ENCODE peak calls at places on chromosomes 2 and 18, in nine cellular contexts. K, R, M, Z, L, E, H, V and W are unnamed samples.

GRCh38 chr2:21020031-21020667 is 23.7 kb downstream of the APOB start:
- DNase-seq in E (no peak), K (no peak), H (no peak), R (no peak), Z (no peak), M (no peak), L (no peak), V (no peak), W (no peak)

GRCh38 chr2:99430614-99431258 is 59.1 kb downstream of the REV1 start:
- DNase-seq in M (no peak), H (no peak), V (peak), K (no peak), Z (no peak), R (peak), L (no peak), E (peak), W (no peak)

GRCh38 chr2:39127973-39128372 is 7.1 kb upstream of the SOS1 start:
- DNase-seq in R (no peak), V (peak), Z (no peak), M (no peak), H (no peak), L (no peak), E (peak), K (no peak), W (peak)

GRCh38 chr18:41538751-41539150 is 416.3 kb upstream of the PIK3C3 start:
- DNase-seq in R (no peak), K (no peak), H (no peak), V (no peak), M (no peak), Z (no peak), E (no peak), L (no peak), W (no peak)

GRCh38 chr2:84395819-84396218 is 63.3 kb downstream of the SUCLG1 start:
- DNase-seq in R (peak), L (peak), H (no peak), K (no peak), Z (no peak), E (peak), M (no peak), V (peak), W (no peak)

GRCh38 chr18:46575851-46576250 is 81.2 kb downstream of the LOXHD1 start:
- DNase-seq in K (no peak), M (no peak), R (no peak), V (no peak), Z (no peak), L (no peak), E (no peak), H (no peak), W (no peak)

GRCh38 chr2:207683879-207684627 is 27.4 kb upstream of the CCNYL1 start:
- DNase-seq in R (peak), H (no peak), K (no peak), L (peak), V (peak), Z (no peak), E (peak), M (peak), W (peak)

GRCh38 chr2:189014426-189015138 is 40.4 kb downstream of the COL3A1 start:
- DNase-seq in V (peak), M (no peak), H (no peak), K (no peak), L (peak), R (peak), E (peak), Z (no peak), W (no peak)

GRCh38 chr18:59024829-59025228 is 114.9 kb upstream of the SEC11C start:
- DNase-seq in H (peak), M (no peak), K (no peak), R (peak), V (peak), L (no peak), E (peak), Z (no peak), W (peak)

GRCh38 chr2:110853516-110853915 is 121.1 kb downstream of the ACOXL start:
- DNase-seq in L (no peak), E (peak), V (peak), K (no peak), R (peak), Z (no peak), M (peak), H (no peak), W (peak)

GRCh38 chr2:207231106-207231860 is 65.5 kb upstream of the KLF7 start:
- DNase-seq in L (no peak), V (no peak), R (no peak), K (no peak), M (no peak), E (peak), Z (no peak), H (no peak), W (peak)

GRCh38 chr2:101986386-101986785 is 5.4 kb upstream of the IL1R2 start:
- DNase-seq in E (no peak), K (no peak), Z (no peak), M (no peak), V (no peak), R (no peak), L (no peak), H (no peak), W (peak)

GRCh38 chr2:192236136-192236535 is 41.4 kb upstream of the TMEFF2 start:
- DNase-seq in E (peak), Z (no peak), V (peak), K (no peak), L (peak), H (no peak), M (no peak), R (peak), W (no peak)

GRCh38 chr2:100393362-100393761 is 24.1 kb downstream of the CHST10 start:
- DNase-seq in M (no peak), R (no peak), L (no peak), V (no peak), K (no peak), H (no peak), Z (no peak), E (no peak), W (no peak)

GRCh38 chr2:41962912-41963652 is 84.7 kb upstream of the PKDCC start:
- DNase-seq in L (no peak), H (no peak), K (no peak), E (no peak), V (no peak), Z (no peak), M (no peak), R (peak), W (no peak)

GRCh38 chr2:112884869-112885502 is 26.0 kb upstream of the IL37 start:
- DNase-seq in L (no peak), H (no peak), Z (peak), K (no peak), V (peak), R (peak), M (peak), E (peak), W (peak)

GRCh38 chr2:111704246-111704645 is 179.7 kb downstream of the ANAPC1 start:
- DNase-seq in L (peak), Z (no peak), E (peak), R (peak), M (peak), H (no peak), V (peak), K (no peak), W (peak)

GRCh38 chr2:144441711-144442141 is 78.2 kb downstream of the ZEB2 start:
- DNase-seq in E (no peak), R (no peak), K (no peak), H (no peak), L (no peak), M (no peak), V (no peak), Z (no peak), W (no peak)

GRCh38 chr2:31031132-31031706 is 107.0 kb downstream of the GALNT14 start:
- DNase-seq in Z (no peak), V (no peak), L (no peak), M (no peak), E (no peak), H (no peak), K (no peak), R (no peak), W (no peak)

GRCh38 chr2:45177870-45178269 is 168.6 kb upstream of the SIX2 start:
- DNase-seq in Z (no peak), R (peak), L (peak), K (no peak), E (peak), H (no peak), V (peak), M (no peak), W (peak)

GRCh38 chr2:124476291-124476690 is 451.2 kb downstream of the CNTNAP5 start:
- DNase-seq in E (peak), Z (no peak), R (peak), H (no peak), M (no peak), L (peak), K (no peak), V (no peak), W (no peak)

GRCh38 chr2:178392215-178392614 is 58.8 kb downstream of the PRKRA start:
- DNase-seq in E (peak), K (no peak), L (no peak), M (no peak), Z (no peak), R (peak), V (peak), H (no peak), W (peak)

GRCh38 chr2:85577386-85578242 is at the start of gene VAMP8:
- DNase-seq in L (no peak), E (no peak), M (peak), V (no peak), K (no peak), H (peak), R (no peak), Z (peak), W (peak)

GRCh38 chr18:80210312-80211083 is 36.8 kb downstream of the PARD6G start:
- DNase-seq in K (no peak), R (peak), V (no peak), H (no peak), L (no peak), Z (no peak), M (peak), E (no peak), W (peak)

GRCh38 chr2:212979799-212980198 is 171.6 kb downstream of the IKZF2 start:
- DNase-seq in M (no peak), L (no peak), Z (no peak), V (no peak), R (no peak), H (no peak), E (no peak), K (no peak), W (no peak)

GRCh38 chr2:199975297-199975895 is 20.0 kb downstream of the MAIP1 start:
- DNase-seq in L (no peak), R (peak), K (no peak), H (no peak), M (no peak), Z (no peak), E (peak), V (peak), W (peak)

GRCh38 chr2:200596774-200597173 is 11.0 kb downstream of the AOX1 start:
- DNase-seq in E (no peak), L (no peak), R (no peak), M (peak), H (no peak), V (no peak), K (no peak), Z (no peak), W (no peak)

GRCh38 chr2:187847245-187848208 is 293.3 kb upstream of the TFPI start:
- DNase-seq in E (no peak), H (no peak), M (no peak), L (no peak), V (no peak), K (no peak), R (no peak), Z (peak), W (no peak)

GRCh38 chr2:36480596-36480995 is 117.4 kb downstream of the FEZ2 start:
- DNase-seq in Z (no peak), K (no peak), E (no peak), H (no peak), M (no peak), R (no peak), L (no peak), V (no peak), W (no peak)

GRCh38 chr2:207766697-207767460 is 2.8 kb downstream of the FZD5 start:
- DNase-seq in L (no peak), R (no peak), V (no peak), H (no peak), E (no peak), M (peak), K (no peak), Z (peak), W (peak)

GRCh38 chr2:33207336-33207735 is 260.6 kb downstream of the LTBP1 start:
- DNase-seq in V (no peak), R (no peak), Z (no peak), L (no peak), K (no peak), E (no peak), H (no peak), M (no peak), W (no peak)

GRCh38 chr18:35683021-35683420 is 101.5 kb downstream of the GALNT1 start:
- DNase-seq in E (no peak), L (no peak), K (no peak), R (no peak), V (peak), H (no peak), M (no peak), Z (no peak), W (no peak)
- TF ChIP-seq CTCF in E (no peak), L (no peak), K (no peak), R (no peak), V (no peak), H (no peak), M (no peak), Z (no peak), W (no peak)

DNA sequence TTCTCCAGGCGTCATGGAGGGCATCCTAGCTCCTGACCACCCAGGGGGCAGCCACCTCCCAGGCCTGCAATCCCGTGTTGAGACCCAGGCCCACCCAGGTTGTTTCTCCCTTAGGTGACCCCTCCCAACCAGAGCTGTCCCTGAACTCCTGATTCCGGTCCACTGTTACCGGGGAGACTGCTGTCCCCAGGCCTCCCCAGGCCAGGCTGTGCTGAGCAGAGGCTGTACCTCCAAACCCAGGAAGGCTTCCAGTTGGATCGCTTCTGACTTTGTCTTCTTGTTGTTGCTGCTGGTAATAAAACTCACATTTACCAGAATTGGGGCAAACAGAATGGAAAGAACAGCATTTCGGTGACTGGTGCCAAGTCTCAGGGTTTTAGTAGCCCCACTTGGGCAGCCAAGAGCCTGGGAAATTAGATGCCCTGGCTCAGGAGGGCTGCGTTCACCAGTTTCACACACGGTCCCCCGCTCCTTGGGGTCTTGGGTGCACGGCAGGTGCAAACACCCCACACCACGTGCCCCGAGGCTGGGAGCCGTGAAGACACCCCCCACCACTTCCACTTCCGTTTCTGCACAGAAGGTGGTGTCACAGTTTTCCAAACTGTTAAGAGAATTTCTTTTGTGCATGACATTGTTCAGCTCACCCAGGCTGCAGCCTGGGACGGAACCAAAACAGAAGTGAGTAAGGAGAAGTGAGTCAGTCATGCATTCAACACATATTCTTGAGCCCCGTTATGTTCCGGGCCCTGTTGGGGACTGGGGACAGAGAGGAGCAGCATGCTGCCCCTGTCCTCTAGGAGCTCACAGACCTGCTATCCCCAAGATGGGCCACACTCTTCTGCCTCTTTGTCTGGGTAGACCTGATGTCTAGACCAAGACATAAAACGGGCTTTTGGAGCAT is 29.4 kb downstream of the ITM2C start:
- DNase-seq in K (no peak), Z (no peak), H (peak), M (peak), R (no peak), L (no peak), E (no peak), V (no peak), W (no peak)
- H3K4me3 ChIP-seq in K (no peak), Z (no peak), H (no peak), M (no peak), R (no peak), L (no peak), E (no peak), V (no peak), W (no peak)

GRCh38 chr2:10302479-10303173 is at the start of gene HPCAL1:
- DNase-seq in V (peak), H (peak), E (peak), Z (peak), K (no peak), M (peak), L (no peak), R (peak), W (peak)
- TF ChIP-seq CTCF in V (no peak), H (peak), E (peak), Z (peak), K (peak), M (peak), L (peak), R (peak), W (peak)

GRCh38 chr2:60507211-60507810 is 46.1 kb downstream of the BCL11A start:
- DNase-seq in K (no peak), E (no peak), M (no peak), L (no peak), H (no peak), V (no peak), Z (no peak), R (peak), W (peak)

GRCh38 chr2:60508307-60508706 is 45.1 kb downstream of the BCL11A start:
- DNase-seq in V (no peak), K (no peak), L (no peak), R (no peak), M (no peak), Z (no peak), E (no peak), H (no peak), W (no peak)

GRCh38 chr2:60503923-60504514 is 49.4 kb downstream of the BCL11A start:
- DNase-seq in R (no peak), V (no peak), E (no peak), Z (no peak), H (no peak), K (no peak), L (no peak), M (no peak), W (peak)

GRCh38 chr2:60505240-60505639 is 48.2 kb downstream of the BCL11A start:
- DNase-seq in R (no peak), V (no peak), E (no peak), M (no peak), K (no peak), Z (no peak), H (no peak), L (no peak), W (peak)

GRCh38 chr2:60505861-60506260 is 47.6 kb downstream of the BCL11A start:
- DNase-seq in L (no peak), H (no peak), Z (no peak), V (no peak), K (no peak), R (no peak), E (no peak), M (no peak), W (peak)
- H3K4me3 ChIP-seq in L (no peak), H (no peak), Z (no peak), V (no peak), K (no peak), R (no peak), E (no peak), M (no peak), W (no peak)

GRCh38 chr2:48107326-48107925 is 201.1 kb upstream of the FBXO11 start:
- DNase-seq in E (peak), L (no peak), Z (no peak), R (peak), M (no peak), V (peak), K (no peak), H (no peak), W (peak)
- TF ChIP-seq CTCF in E (peak), L (peak), Z (no peak), R (peak), M (no peak), V (peak), K (no peak), H (no peak), W (no peak)

DNA sequence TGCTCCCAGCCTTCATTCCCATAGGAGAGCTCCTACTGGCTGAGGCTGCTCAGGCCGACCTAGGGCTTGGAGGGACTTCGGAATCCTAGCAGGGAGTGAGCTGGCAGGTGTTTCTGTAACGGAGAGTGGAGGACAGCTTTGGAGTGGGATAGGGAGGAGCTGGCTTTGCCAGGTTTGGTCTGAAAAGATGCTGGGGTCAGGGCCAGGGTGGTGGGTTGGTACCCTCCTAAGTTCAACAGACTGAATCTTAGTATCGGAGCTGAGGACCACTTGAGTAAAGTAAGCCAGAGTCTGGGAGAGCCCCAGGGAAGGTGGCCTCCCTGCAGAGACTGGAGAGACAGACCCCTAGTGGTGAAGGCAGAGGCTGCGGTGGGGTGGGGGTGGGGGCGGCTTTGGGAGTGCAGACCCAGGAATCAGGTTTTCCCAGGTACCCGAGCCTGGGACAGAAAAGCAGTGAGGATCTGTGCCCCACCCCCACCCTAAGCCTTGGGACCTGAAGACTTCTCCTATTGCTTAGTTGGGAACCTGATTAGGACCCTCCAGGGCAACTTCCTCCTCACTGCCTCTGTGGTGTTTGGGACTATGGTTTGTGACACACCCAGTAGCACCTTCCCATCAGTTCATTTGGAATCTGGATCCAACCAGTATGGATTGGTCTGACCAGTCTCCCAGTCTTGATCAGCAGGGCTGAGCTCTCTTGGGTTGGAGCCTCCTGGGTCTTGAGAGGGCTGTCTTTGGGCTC is 3.0 kb downstream of the CNNM4 start:
- DNase-seq in V (no peak), L (no peak), Z (no peak), M (peak), K (no peak), R (no peak), H (no peak), E (no peak), W (no peak)
- H3K4me3 ChIP-seq in V (no peak), L (peak), Z (peak), M (peak), K (peak), R (no peak), H (peak), E (no peak), W (peak)

GRCh38 chr2:142037744-142038143 is 93.1 kb downstream of the LRP1B start:
- DNase-seq in M (no peak), K (no peak), V (no peak), R (peak), E (no peak), Z (no peak), L (no peak), H (no peak), W (peak)
- TF ChIP-seq CTCF in M (no peak), K (no peak), V (no peak), R (peak), E (no peak), Z (no peak), L (peak), H (no peak), W (peak)

GRCh38 chr2:28395334-28396061 is 2.8 kb downstream of the FOSL2 start:
- DNase-seq in M (peak), V (peak), L (peak), H (peak), K (no peak), Z (no peak), R (peak), E (peak), W (peak)
- H3K4me3 ChIP-seq in M (peak), V (peak), L (peak), H (peak), K (peak), Z (peak), R (peak), E (peak), W (peak)

GRCh38 chr2:16553222-16553621 is 112.4 kb downstream of the CYRIA start:
- DNase-seq in K (no peak), M (peak), L (peak), R (peak), Z (no peak), H (peak), E (peak), V (peak), W (peak)
- TF ChIP-seq CTCF in K (peak), M (peak), L (peak), R (peak), Z (peak), H (peak), E (peak), V (peak), W (peak)